ENCODE peak calls at places on chromosomes 7 and 10, in six cellular contexts. M is H1, E is WTC11, Y is K562, S is GM12878, Z is HepG2. T is an unnamed sample.

GRCh38 chr7:28956608-28957063 is 1.5 kb downstream of the TRIL start:
- DNase-seq in Y (no peak), M (no peak), S (no peak), E (peak; percentile 88), Z (peak; percentile 48), T (no peak)

GRCh38 chr10:102268333-102268999 is 23.1 kb downstream of the GBF1 start:
- DNase-seq in Y (no peak), Z (no peak), M (no peak), S (no peak), E (no peak), T (no peak)

GRCh38 chr10:96651998-96652431 is 65.2 kb upstream of the TM9SF3 start:
- DNase-seq in Y (no peak), M (no peak), S (peak; percentile 79), Z (no peak), E (no peak), T (no peak)

GRCh38 chr7:24968165-24968564 is 11.8 kb downstream of the OSBPL3 start:
- DNase-seq in Y (no peak), M (no peak), E (no peak), S (no peak), Z (no peak), T (no peak)

GRCh38 chr7:101066858-101067227 is 18.4 kb upstream of the TRIM56 start:
- DNase-seq in M (no peak), S (no peak), Y (no peak), Z (no peak), E (no peak), T (no peak)

GRCh38 chr7:38368191-38368605 is 94.8 kb upstream of the TARP start:
- DNase-seq in E (peak; percentile 91), Y (peak; percentile 80), Z (peak; percentile 63), S (no peak), M (peak; percentile 80), T (peak; percentile 83)

GRCh38 chr10:117653170-117653515 is 110.6 kb downstream of the EMX2 start:
- DNase-seq in Z (peak; percentile 8), E (no peak), M (no peak), Y (no peak), S (peak; percentile 98), T (peak; percentile 83)

GRCh38 chr7:153324094-153324493 is 564.5 kb downstream of the ACTR3B start:
- DNase-seq in Z (no peak), S (no peak), Y (no peak), E (no peak), M (no peak), T (no peak)

GRCh38 chr7:129664029-129665012 is 52.8 kb downstream of the NRF1 start:
- DNase-seq in Y (peak; percentile 76), E (no peak), S (peak; percentile 11), Z (peak; percentile 42), M (no peak), T (peak; percentile 45)

GRCh38 chr7:140732436-140732835 is 35.9 kb downstream of the NDUFB2 start:
- DNase-seq in Z (no peak), S (no peak), Y (no peak), M (no peak), E (no peak), T (no peak)

GRCh38 chr10:27744478-27745379 is 890 bp downstream of the MKX start:
- DNase-seq in S (no peak), M (no peak), E (peak; percentile 53), Z (no peak), Y (no peak), T (no peak)

GRCh38 chr7:120280743-120281142 is 7.8 kb downstream of the KCND2 start:
- DNase-seq in Z (no peak), E (no peak), M (no peak), S (no peak), Y (no peak), T (no peak)

GRCh38 chr10:96047004-96047649 is 3.7 kb downstream of the CCNJ start:
- DNase-seq in S (no peak), M (no peak), Y (no peak), E (no peak), Z (peak; percentile 12), T (no peak)

DNA sequence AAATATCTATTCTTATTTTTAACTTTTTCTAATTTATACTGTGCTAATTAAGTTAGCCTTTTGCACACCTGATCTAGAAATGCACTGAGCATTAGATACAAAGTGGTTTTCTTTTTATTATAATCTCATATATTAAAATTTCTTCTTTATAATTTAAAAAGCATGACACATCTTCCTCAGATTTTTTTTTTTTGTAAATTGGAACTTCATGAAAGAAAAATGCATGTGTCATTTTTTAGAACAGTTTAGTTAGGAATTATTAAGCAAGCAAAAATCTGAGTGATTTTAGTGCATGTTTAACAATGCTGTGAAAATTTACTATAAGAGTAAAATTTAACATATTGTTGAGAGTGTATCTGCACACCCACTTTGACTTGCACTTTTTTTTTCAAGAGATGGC is 367.9 kb downstream of the TFEC start:
- DNase-seq in Y (no peak), S (no peak), E (no peak), Z (no peak), M (no peak), T (no peak)
- TF ChIP-seq ATF3 in Y (no peak), S (no peak), E (no peak), Z (no peak), M (no peak), T (no peak)

GRCh38 chr7:84042110-84042539 is 152.5 kb downstream of the SEMA3A start:
- DNase-seq in E (no peak), M (no peak), Y (no peak), Z (no peak), S (no peak), T (peak; percentile 36)
- TF ChIP-seq ATF3 in E (no peak), M (no peak), Y (no peak), Z (no peak), S (no peak), T (no peak)

GRCh38 chr10:72303424-72304128 is 29.9 kb downstream of the DDIT4 start:
- DNase-seq in S (no peak), Z (no peak), M (no peak), Y (no peak), E (no peak), T (no peak)
- TF ChIP-seq ATF3 in S (no peak), Z (no peak), M (no peak), Y (no peak), E (no peak), T (no peak)

GRCh38 chr7:41732279-41733062 is 29.6 kb upstream of the INHBA start:
- DNase-seq in Y (peak; percentile 2), E (no peak), S (no peak), Z (no peak), M (no peak), T (peak; percentile 1)

GRCh38 chr7:41733063-41733398 is 30.1 kb upstream of the INHBA start:
- DNase-seq in M (no peak), Z (no peak), E (no peak), Y (no peak), S (no peak), T (no peak)

GRCh38 chr7:41730668-41731067 is 27.8 kb upstream of the INHBA start:
- DNase-seq in Z (no peak), Y (no peak), E (no peak), S (no peak), M (no peak), T (no peak)

GRCh38 chr7:41731486-41732278 is 28.8 kb upstream of the INHBA start:
- DNase-seq in Z (no peak), Y (no peak), M (no peak), S (peak; percentile 66), E (no peak), T (no peak)
- TF ChIP-seq ATF3 in Z (no peak), Y (no peak), M (no peak), S (no peak), E (no peak), T (no peak)

GRCh38 chr7:27062946-27063345 is 32.9 kb downstream of the HOXA1 start:
- DNase-seq in M (no peak), Z (no peak), Y (no peak), S (no peak), E (no peak), T (no peak)
- TF ChIP-seq ATF3 in M (no peak), Z (no peak), Y (no peak), S (no peak), E (no peak), T (no peak)

GRCh38 chr10:105509551-105509950 is 868.5 kb downstream of the SORCS3 start:
- DNase-seq in M (no peak), S (no peak), Z (no peak), Y (no peak), E (no peak), T (no peak)
- TF ChIP-seq ATF3 in M (no peak), S (no peak), Z (no peak), Y (no peak), E (no peak), T (no peak)

T was measured in HCT116.